ENCODE peak calls at places on chromosomes 2 and 18, in ten cellular contexts. W is left lung, B is IMR-90, V is astrocyte, H is neural progenitor cell, J is breast epithelium, G is dorsolateral prefrontal cortex, Z is Panc1, T is lung, N is pancreas. L is an unnamed sample.

GRCh38 chr2:196677404-196677803 is 37.9 kb downstream of the CCDC150 start:
- DNase-seq in W (no peak), B (peak; percentile 77), V (peak; percentile 56), H (no peak), J (no peak), G (no peak), Z (peak; percentile 45), T (no peak), N (no peak), L (no peak)

GRCh38 chr2:111176388-111176787 is 55.7 kb downstream of the BCL2L11 start:
- DNase-seq in W (no peak), B (no peak), V (no peak), H (no peak), J (no peak), G (no peak), Z (no peak), T (no peak), N (peak; percentile 86), L (no peak)

GRCh38 chr18:8121942-8122480 is 487.2 kb upstream of the RAB12 start:
- DNase-seq in W (no peak), B (peak; percentile 94), V (peak; percentile 91), H (no peak), J (no peak), G (no peak), Z (no peak), T (no peak), N (no peak), L (no peak)

GRCh38 chr2:197254776-197255521 is 55.6 kb downstream of the ANKRD44 start:
- DNase-seq in W (no peak), B (no peak), V (no peak), H (no peak), J (no peak), G (no peak), Z (no peak), T (no peak), N (no peak), L (no peak)

GRCh38 chr2:37583402-37583801 is 88.0 kb downstream of the CDC42EP3 start:
- DNase-seq in W (no peak), B (no peak), V (no peak), H (no peak), J (no peak), G (no peak), Z (no peak), T (no peak), N (no peak), L (no peak)

GRCh38 chr2:44759823-44760222 is 181.7 kb upstream of the SIX3 start:
- DNase-seq in W (no peak), B (peak; percentile 10), V (peak; percentile 9), H (no peak), J (no peak), G (no peak), Z (no peak), T (no peak), N (no peak), L (no peak)

GRCh38 chr18:62963522-62963921 is 248.2 kb downstream of the PHLPP1 start:
- DNase-seq in W (no peak), B (peak; percentile 4), V (no peak), H (no peak), J (no peak), G (no peak), Z (no peak), T (no peak), N (no peak), L (no peak)

GRCh38 chr2:42928692-42929576 is 136.6 kb upstream of the HAAO start:
- DNase-seq in W (no peak), B (peak; percentile 47), V (no peak), H (peak; percentile 76), J (no peak), G (no peak), Z (no peak), T (no peak), N (peak; percentile 48), L (no peak)

GRCh38 chr2:30230479-30230854 is 867 bp upstream of the LBH start:
- DNase-seq in W (no peak), B (peak; percentile 64), V (no peak), H (peak; percentile 63), J (no peak), G (peak; percentile 60), Z (no peak), T (no peak), N (no peak), L (no peak)

GRCh38 chr18:25672490-25672889 is 320.5 kb upstream of the ZNF521 start:
- DNase-seq in W (no peak), B (no peak), V (no peak), H (peak; percentile 24), J (no peak), G (no peak), Z (no peak), T (no peak), N (no peak), L (no peak)

GRCh38 chr2:132677661-132678060 is 7.7 kb upstream of the LYPD1 start:
- DNase-seq in W (no peak), B (peak; percentile 86), V (peak; percentile 71), H (no peak), J (no peak), G (no peak), Z (no peak), T (no peak), N (no peak), L (no peak)

GRCh38 chr2:148534416-148535205 is 109.9 kb upstream of the EPC2 start:
- DNase-seq in W (peak; percentile 66), B (no peak), V (no peak), H (no peak), J (no peak), G (no peak), Z (no peak), T (peak; percentile 36), N (no peak), L (no peak)

GRCh38 chr18:60007641-60008040 is 107.8 kb downstream of the PMAIP1 start:
- DNase-seq in W (no peak), B (no peak), V (no peak), H (no peak), J (no peak), G (no peak), Z (no peak), T (no peak), N (no peak), L (no peak)

GRCh38 chr2:215876139-215876936 is 137.0 kb downstream of the MREG start:
- DNase-seq in W (no peak), B (no peak), V (no peak), H (no peak), J (no peak), G (no peak), Z (no peak), T (no peak), N (no peak), L (no peak)

GRCh38 chr2:215880970-215881369 is 132.4 kb downstream of the MREG start:
- DNase-seq in W (no peak), B (peak; percentile 47), V (no peak), H (no peak), J (no peak), G (no peak), Z (no peak), T (no peak), N (no peak), L (no peak)

GRCh38 chr2:215879977-215880940 is 133.1 kb downstream of the MREG start:
- DNase-seq in W (no peak), B (peak; percentile 68), V (no peak), H (no peak), J (no peak), G (no peak), Z (no peak), T (no peak), N (no peak), L (no peak)

GRCh38 chr2:215876937-215877238 is 136.5 kb downstream of the MREG start:
- DNase-seq in W (no peak), B (no peak), V (no peak), H (no peak), J (no peak), G (no peak), Z (no peak), T (no peak), N (no peak), L (no peak)

GRCh38 chr2:215878476-215879063 is 134.8 kb downstream of the MREG start:
- DNase-seq in W (no peak), B (peak; percentile 55), V (peak; percentile 47), H (no peak), J (no peak), G (no peak), Z (no peak), T (no peak), N (no peak), L (no peak)
- H3K4me3 ChIP-seq in W (no peak overlapping the region), B (no peak overlapping the region), V (no peak overlapping the region), H (no peak overlapping the region), J (no peak overlapping the region), G (no peak overlapping the region), Z (no peak overlapping the region), T (no peak overlapping the region), N (no peak overlapping the region), L (no peak overlapping the region)

DNA sequence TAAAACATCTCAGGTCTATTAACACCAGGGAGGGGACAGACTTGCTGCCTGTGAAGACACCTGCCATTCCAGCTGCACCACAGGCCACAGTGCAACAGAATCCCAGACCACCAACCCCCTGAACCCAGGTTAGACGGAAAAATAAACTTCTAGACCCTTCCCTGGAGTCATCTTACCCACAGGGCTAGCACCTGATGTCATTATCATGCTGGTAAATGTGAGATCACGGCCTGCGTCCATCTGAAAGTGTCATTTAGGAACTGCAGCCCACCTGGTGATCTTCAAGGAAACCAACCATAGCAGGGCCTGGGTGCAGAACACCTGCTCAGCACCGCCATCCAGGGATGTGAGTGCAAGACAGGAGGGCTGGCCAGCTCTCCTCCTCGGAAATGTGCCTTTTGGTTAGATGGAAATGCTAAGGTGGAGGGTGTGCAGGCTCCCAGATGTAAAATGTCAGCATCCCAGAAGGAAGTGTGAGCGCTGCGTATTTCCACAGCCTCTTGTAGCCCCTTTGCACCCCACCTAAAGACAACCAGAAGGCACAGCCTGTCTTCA is 80.8 kb downstream of the PTGR3 start:
- DNase-seq in W (no peak), B (no peak), V (no peak), H (no peak), J (no peak), G (no peak), Z (no peak), T (no peak), N (no peak), L (no peak)
- H3K27ac ChIP-seq in W (no peak overlapping the region), B (no peak overlapping the region), V (no peak overlapping the region), H (no peak overlapping the region), J (no peak overlapping the region), G (no peak overlapping the region), Z (no peak overlapping the region), T (no peak overlapping the region), N (no peak overlapping the region), L (no peak overlapping the region)

DNA sequence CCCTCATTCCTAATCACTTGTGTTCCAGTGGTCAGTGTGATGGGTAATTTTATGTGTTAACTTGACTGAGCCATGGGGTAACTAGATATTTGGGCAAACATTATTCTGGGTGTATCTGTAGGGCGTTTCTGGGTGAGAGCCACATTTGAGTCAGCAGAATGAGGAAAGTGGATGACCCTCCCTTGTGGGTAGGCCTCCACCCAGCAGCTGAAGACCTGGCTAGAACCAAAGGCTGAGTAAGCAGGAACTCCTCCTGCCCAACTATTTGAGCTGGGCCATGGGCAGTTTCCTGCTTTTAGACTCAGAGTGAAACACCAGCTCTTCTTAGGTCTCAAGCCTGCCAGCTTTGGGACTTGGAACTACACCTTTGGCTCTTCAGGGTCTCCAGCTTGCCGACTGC is 141.8 kb downstream of the ACKR3 start:
- DNase-seq in W (peak; percentile 46), B (no peak), V (peak; percentile 68), H (no peak), J (no peak), G (no peak), Z (no peak), T (no peak), N (no peak), L (no peak)
- H3K4me3 ChIP-seq in W (no peak overlapping the region), B (no peak overlapping the region), V (no peak overlapping the region), H (no peak overlapping the region), J (no peak overlapping the region), G (no peak overlapping the region), Z (no peak overlapping the region), T (no peak overlapping the region), N (no peak overlapping the region), L (no peak overlapping the region)

GRCh38 chr2:169782513-169782912 is 16.2 kb upstream of the SSB start:
- DNase-seq in W (no peak), B (no peak), V (no peak), H (peak; percentile 8), J (no peak), G (no peak), Z (no peak), T (no peak), N (no peak), L (no peak)
- H3K27ac ChIP-seq in W (no peak overlapping the region), B (no peak overlapping the region), V (no peak overlapping the region), H (no peak overlapping the region), J (no peak overlapping the region), G (no peak overlapping the region), Z (no peak overlapping the region), T (no peak overlapping the region), N (no peak overlapping the region), L (no peak overlapping the region)